ENCODE peak calls at places on chromosomes 16 and 17, in six cellular contexts. One of them, this sample, is unnamed.

GRCh38 chr17:4162775-4163498 is 19.9 kb downstream of the CYB5D2 start:
- DNase-seq in heart left ventricle: no peak
- DNase-seq in uterus: no peak
- DNase-seq in tibial nerve: no peak
- DNase-seq in esophagus squamous epithelium: no peak
- DNase-seq in lower leg skin: no peak
- DNase-seq in this sample: no peak

GRCh38 chr17:53736516-53737274 is 86.0 kb upstream of the KIF2B start:
- DNase-seq in tibial nerve: no peak
- DNase-seq in uterus: no peak
- DNase-seq in esophagus squamous epithelium: no peak
- DNase-seq in lower leg skin: no peak
- DNase-seq in heart left ventricle: no peak
- DNase-seq in this sample: no peak

GRCh38 chr17:7107012-7107754 is 7.4 kb downstream of the ASGR2 start:
- DNase-seq in uterus: no peak
- DNase-seq in lower leg skin: peak; percentile 71
- DNase-seq in heart left ventricle: no peak
- DNase-seq in esophagus squamous epithelium: no peak
- DNase-seq in tibial nerve: no peak
- DNase-seq in this sample: no peak

GRCh38 chr17:1797323-1797722 is 32.4 kb downstream of the SMYD4 start:
- DNase-seq in lower leg skin: no peak
- DNase-seq in uterus: no peak
- DNase-seq in heart left ventricle: peak; percentile 66
- DNase-seq in tibial nerve: no peak
- DNase-seq in esophagus squamous epithelium: no peak
- DNase-seq in this sample: no peak

GRCh38 chr16:57284206-57284951 is at the start of gene PLLP:
- DNase-seq in tibial nerve: no peak
- DNase-seq in lower leg skin: no peak
- DNase-seq in heart left ventricle: no peak
- DNase-seq in esophagus squamous epithelium: no peak
- DNase-seq in uterus: no peak
- DNase-seq in this sample: peak; percentile 59

GRCh38 chr16:57518922-57519321 is 17.4 kb downstream of the CCDC102A start:
- DNase-seq in tibial nerve: no peak
- DNase-seq in heart left ventricle: no peak
- DNase-seq in lower leg skin: no peak
- DNase-seq in uterus: no peak
- DNase-seq in esophagus squamous epithelium: no peak
- DNase-seq in this sample: no peak

GRCh38 chr16:68995011-68995504 is 110.4 kb upstream of the HAS3 start:
- DNase-seq in lower leg skin: no peak
- DNase-seq in uterus: no peak
- DNase-seq in tibial nerve: no peak
- DNase-seq in esophagus squamous epithelium: no peak
- DNase-seq in heart left ventricle: no peak
- DNase-seq in this sample: no peak

GRCh38 chr16:50298075-50298460 is 31.7 kb downstream of the ADCY7 start:
- DNase-seq in lower leg skin: peak; percentile 80
- DNase-seq in tibial nerve: no peak
- DNase-seq in heart left ventricle: peak; percentile 6
- DNase-seq in uterus: peak; percentile 1
- DNase-seq in esophagus squamous epithelium: no peak
- DNase-seq in this sample: no peak

GRCh38 chr16:23464196-23464595 is 11.2 kb upstream of the COG7 start:
- DNase-seq in tibial nerve: no peak
- DNase-seq in esophagus squamous epithelium: no peak
- DNase-seq in heart left ventricle: no peak
- DNase-seq in lower leg skin: no peak
- DNase-seq in uterus: no peak
- DNase-seq in this sample: no peak

GRCh38 chr16:7278636-7279035 is 54.0 kb upstream of the RBFOX1 start:
- DNase-seq in tibial nerve: no peak
- DNase-seq in lower leg skin: no peak
- DNase-seq in uterus: no peak
- DNase-seq in esophagus squamous epithelium: no peak
- DNase-seq in heart left ventricle: no peak
- DNase-seq in this sample: no peak

GRCh38 chr17:39952665-39953470 is 9.9 kb upstream of the GSDMA start:
- DNase-seq in lower leg skin: peak; percentile 100
- DNase-seq in uterus: peak; percentile 99
- DNase-seq in esophagus squamous epithelium: peak; percentile 99
- DNase-seq in tibial nerve: peak; percentile 98
- DNase-seq in heart left ventricle: peak; percentile 98
- DNase-seq in this sample: peak; percentile 99
- TF ChIP-seq POLR2A in lower leg skin: no peak
- TF ChIP-seq POLR2A in uterus: peak; percentile 52
- TF ChIP-seq POLR2A in esophagus squamous epithelium: no peak
- TF ChIP-seq POLR2A in tibial nerve: no peak
- TF ChIP-seq POLR2A in heart left ventricle: no peak
- TF ChIP-seq POLR2A in this sample: peak; percentile 51

GRCh38 chr17:48577330-48577945 is 712 bp downstream of the HOXB4 start:
- DNase-seq in tibial nerve: no peak
- DNase-seq in uterus: no peak
- DNase-seq in esophagus squamous epithelium: no peak
- DNase-seq in heart left ventricle: no peak
- DNase-seq in lower leg skin: no peak
- DNase-seq in this sample: no peak
- H3K4me3 ChIP-seq in tibial nerve: peak overlapping the region; percentile 53
- H3K4me3 ChIP-seq in uterus: peak overlapping the region; percentile 39
- H3K4me3 ChIP-seq in esophagus squamous epithelium: peak overlapping the region; percentile 83
- H3K4me3 ChIP-seq in heart left ventricle: peak overlapping the region; percentile 52
- H3K4me3 ChIP-seq in lower leg skin: peak overlapping the region; percentile 29
- H3K4me3 ChIP-seq in this sample: peak overlapping the region; percentile 47

DNA sequence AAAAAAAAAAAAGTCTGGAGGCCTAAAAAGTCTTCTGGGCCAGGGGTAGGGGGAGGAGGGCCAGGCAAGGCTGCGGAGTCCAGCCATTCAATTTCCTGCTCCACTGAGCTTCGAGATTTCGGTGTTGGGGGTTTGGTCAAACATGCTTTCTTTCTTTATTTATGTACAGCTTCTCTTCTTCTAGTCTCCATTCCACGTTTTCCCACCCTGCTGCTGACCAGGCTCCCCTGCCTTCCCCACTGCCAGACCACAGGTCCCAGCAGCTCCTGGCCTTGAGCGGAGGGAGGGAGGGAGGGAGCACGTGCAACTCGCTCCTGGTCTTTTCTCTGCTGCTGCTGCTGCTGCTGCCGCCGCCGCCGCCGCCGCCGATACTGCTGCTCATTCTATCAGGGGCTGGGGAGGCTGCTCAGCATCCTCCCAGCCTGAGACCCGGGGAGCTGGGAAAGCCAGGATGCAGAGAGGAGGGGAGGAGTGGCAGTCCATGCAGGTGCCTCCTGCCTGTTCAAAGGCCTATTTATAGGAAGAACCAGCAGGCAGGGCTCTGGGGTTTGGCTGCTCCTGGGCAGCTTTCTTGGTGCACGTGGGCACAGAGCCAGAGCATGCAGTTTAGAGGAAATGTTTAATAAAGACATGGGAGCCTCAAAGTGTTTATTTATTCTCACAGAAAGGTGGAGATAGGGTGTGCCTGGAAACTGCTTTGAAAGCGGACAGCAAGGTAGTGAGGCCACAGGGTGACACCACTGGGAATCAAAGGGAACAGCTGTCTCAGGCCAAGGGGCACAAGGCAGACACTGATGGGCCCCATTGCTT is 23.4 kb upstream of the ZFHX3 start:
- DNase-seq in tibial nerve: no peak
- DNase-seq in esophagus squamous epithelium: no peak
- DNase-seq in uterus: peak; percentile 53
- DNase-seq in lower leg skin: peak; percentile 88
- DNase-seq in heart left ventricle: peak; percentile 54
- DNase-seq in this sample: peak; percentile 72
- TF ChIP-seq POLR2A in tibial nerve: no peak
- TF ChIP-seq POLR2A in esophagus squamous epithelium: no peak
- TF ChIP-seq POLR2A in uterus: no peak
- TF ChIP-seq POLR2A in lower leg skin: no peak
- TF ChIP-seq POLR2A in heart left ventricle: no peak
- TF ChIP-seq POLR2A in this sample: no peak

GRCh38 chr16:89246903-89247733 is 29.6 kb downstream of the ZNF778 start:
- DNase-seq in uterus: peak; percentile 85
- DNase-seq in tibial nerve: peak; percentile 87
- DNase-seq in heart left ventricle: peak; percentile 90
- DNase-seq in lower leg skin: peak; percentile 97
- DNase-seq in esophagus squamous epithelium: peak; percentile 30
- DNase-seq in this sample: peak; percentile 93

GRCh38 chr16:89243664-89244063 is 26.2 kb downstream of the ZNF778 start:
- DNase-seq in lower leg skin: no peak
- DNase-seq in tibial nerve: no peak
- DNase-seq in heart left ventricle: no peak
- DNase-seq in uterus: no peak
- DNase-seq in esophagus squamous epithelium: no peak
- DNase-seq in this sample: no peak

GRCh38 chr16:89248196-89249005 is 30.9 kb downstream of the ZNF778 start:
- DNase-seq in heart left ventricle: no peak
- DNase-seq in uterus: no peak
- DNase-seq in lower leg skin: no peak
- DNase-seq in esophagus squamous epithelium: no peak
- DNase-seq in tibial nerve: no peak
- DNase-seq in this sample: no peak

GRCh38 chr16:89244754-89245153 is 27.3 kb downstream of the ZNF778 start:
- DNase-seq in uterus: no peak
- DNase-seq in tibial nerve: no peak
- DNase-seq in lower leg skin: no peak
- DNase-seq in esophagus squamous epithelium: no peak
- DNase-seq in heart left ventricle: no peak
- DNase-seq in this sample: no peak

GRCh38 chr16:89246383-89246902 is 28.9 kb downstream of the ZNF778 start:
- DNase-seq in heart left ventricle: no peak
- DNase-seq in tibial nerve: no peak
- DNase-seq in uterus: no peak
- DNase-seq in lower leg skin: no peak
- DNase-seq in esophagus squamous epithelium: no peak
- DNase-seq in this sample: no peak
- H3K4me3 ChIP-seq in heart left ventricle: peak overlapping the region; percentile 56
- H3K4me3 ChIP-seq in tibial nerve: peak overlapping the region; percentile 53
- H3K4me3 ChIP-seq in uterus: peak overlapping the region; percentile 49
- H3K4me3 ChIP-seq in lower leg skin: no peak overlapping the region
- H3K4me3 ChIP-seq in esophagus squamous epithelium: peak overlapping the region; percentile 70
- H3K4me3 ChIP-seq in this sample: peak overlapping the region; percentile 31

GRCh38 chr16:3456374-3456773 is 12.9 kb downstream of the NAA60 start:
- DNase-seq in esophagus squamous epithelium: no peak
- DNase-seq in uterus: no peak
- DNase-seq in heart left ventricle: no peak
- DNase-seq in lower leg skin: peak; percentile 57
- DNase-seq in tibial nerve: peak; percentile 40
- DNase-seq in this sample: no peak

GRCh38 chr16:3458852-3459361 is 15.4 kb downstream of the NAA60 start:
- DNase-seq in esophagus squamous epithelium: no peak
- DNase-seq in tibial nerve: no peak
- DNase-seq in uterus: no peak
- DNase-seq in heart left ventricle: no peak
- DNase-seq in lower leg skin: no peak
- DNase-seq in this sample: peak; percentile 68

GRCh38 chr16:3459401-3460090 is 16.1 kb downstream of the NAA60 start:
- DNase-seq in uterus: no peak
- DNase-seq in tibial nerve: no peak
- DNase-seq in heart left ventricle: no peak
- DNase-seq in esophagus squamous epithelium: no peak
- DNase-seq in lower leg skin: no peak
- DNase-seq in this sample: no peak

GRCh38 chr16:3458278-3458851 is 14.9 kb downstream of the NAA60 start:
- DNase-seq in tibial nerve: no peak
- DNase-seq in lower leg skin: peak; percentile 85
- DNase-seq in esophagus squamous epithelium: no peak
- DNase-seq in uterus: no peak
- DNase-seq in heart left ventricle: no peak
- DNase-seq in this sample: peak; percentile 26

DNA sequence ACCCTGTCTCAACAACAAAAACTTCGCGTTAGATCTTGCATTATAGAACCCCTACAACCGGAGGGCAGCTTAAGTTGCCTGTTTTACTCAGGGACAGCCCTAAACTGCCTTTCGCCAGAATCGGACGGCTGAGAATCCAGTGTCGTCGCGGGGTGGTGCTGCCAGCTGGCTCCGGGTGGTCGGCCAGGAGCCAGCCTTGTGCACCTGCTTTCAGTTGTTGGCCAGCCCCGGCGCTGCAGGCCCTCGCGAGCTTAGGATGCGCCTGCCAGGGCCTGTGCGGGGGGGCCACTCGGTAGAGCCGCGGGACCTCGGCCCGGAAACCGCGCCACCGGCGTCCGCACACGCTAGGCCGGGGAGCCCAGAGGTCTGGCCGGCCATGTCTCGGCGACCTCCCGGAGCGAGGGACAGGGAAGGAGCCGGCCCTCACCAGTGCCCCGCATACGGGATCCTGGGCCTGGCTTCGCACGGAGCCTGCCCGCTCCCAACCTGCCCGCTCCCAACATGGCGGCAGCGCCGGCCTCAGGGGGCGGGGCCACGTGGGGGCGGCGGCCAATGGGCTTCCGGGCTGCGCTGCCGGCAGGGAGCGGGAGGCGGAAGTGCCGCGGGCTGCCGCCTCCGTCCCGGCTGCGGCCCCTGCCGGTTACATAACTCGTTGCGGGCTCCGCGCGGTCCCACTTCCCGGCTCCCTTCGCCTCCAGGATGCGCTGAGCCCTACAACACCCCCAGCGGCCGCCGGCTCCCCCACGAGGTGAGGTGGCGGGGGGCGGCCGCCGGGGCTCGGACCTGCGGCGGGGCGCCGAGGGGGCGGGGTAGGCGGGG is 14.2 kb downstream of the NAA60 start:
- DNase-seq in uterus: peak; percentile 78
- DNase-seq in lower leg skin: peak; percentile 96
- DNase-seq in heart left ventricle: peak; percentile 91
- DNase-seq in esophagus squamous epithelium: peak; percentile 33
- DNase-seq in tibial nerve: peak; percentile 67
- DNase-seq in this sample: peak; percentile 90
- TF ChIP-seq POLR2A in uterus: peak; percentile 62
- TF ChIP-seq POLR2A in lower leg skin: no peak
- TF ChIP-seq POLR2A in heart left ventricle: no peak
- TF ChIP-seq POLR2A in esophagus squamous epithelium: no peak
- TF ChIP-seq POLR2A in tibial nerve: no peak
- TF ChIP-seq POLR2A in this sample: peak; percentile 72

This sample was measured in transverse colon.